ENCODE peak calls at places on chromosomes 3 and 15, in four cellular contexts. X is NCI-H446, W is H7, T is transverse colon. O is an unnamed sample.

GRCh38 chr3:126353694-126354321 is 3.4 kb downstream of the KLF15 start:
- DNase-seq in X (no peak), W (no peak), T (no peak), O (no peak)

GRCh38 chr3:54709785-54710184 is 218.1 kb downstream of the LRTM1 start:
- DNase-seq in X (no peak), W (no peak), T (no peak), O (no peak)

GRCh38 chr15:88992216-88992615 is 79.0 kb upstream of the MFGE8 start:
- DNase-seq in X (no peak), W (no peak), T (no peak), O (peak)

GRCh38 chr3:187406927-187407326 is 38.7 kb downstream of the RTP4 start:
- DNase-seq in X (no peak), W (no peak), T (no peak), O (no peak)

GRCh38 chr3:196518999-196519737 is 4.0 kb upstream of the SMCO1 start:
- DNase-seq in X (peak), W (peak), T (peak), O (no peak)

GRCh38 chr15:93467327-93467726 is 378.3 kb upstream of the RGMA start:
- DNase-seq in X (peak), W (no peak), T (peak), O (no peak)

GRCh38 chr15:35698978-35699377 is 153.0 kb upstream of the DPH6 start:
- DNase-seq in X (no peak), W (no peak), T (no peak), O (no peak)

GRCh38 chr15:99435761-99436346 is 129.9 kb upstream of the MEF2A start:
- DNase-seq in X (no peak), W (no peak), T (peak), O (no peak)

GRCh38 chr3:81434171-81434570 is 327.3 kb downstream of the GBE1 start:
- DNase-seq in X (no peak), W (no peak), T (no peak), O (no peak)

GRCh38 chr3:48930590-48930989 is 11.9 kb downstream of the ARIH2 start:
- DNase-seq in X (no peak), W (no peak), T (no peak), O (no peak)

GRCh38 chr15:74907277-74907870 is 723 bp upstream of the FAM219B start:
- DNase-seq in X (no peak), W (peak), T (no peak), O (no peak)

GRCh38 chr3:151282921-151283320 is 4.6 kb upstream of the P2RY14 start:
- DNase-seq in X (peak), W (peak), T (no peak), O (peak)

GRCh38 chr3:53821631-53822068 is 24.6 kb downstream of the CHDH start:
- DNase-seq in X (no peak), W (no peak), T (no peak), O (no peak)

GRCh38 chr15:60822403-60822802 is 343.5 kb upstream of the ICE2 start:
- DNase-seq in X (no peak), W (no peak), T (no peak), O (no peak)

O was measured in NCI-H460.